ENCODE peak calls at places on chromosomes 12 and 14, in four cellular contexts. E is fibroblast of pulmonary artery, X is osteocyte, G is GM23338. K is an unnamed sample.

GRCh38 chr14:103434868-103435442 is 49.7 kb downstream of the MARK3 start:
- DNase-seq in G (no peak), E (no peak), X (no peak), K (no peak)

GRCh38 chr14:58912799-58913432 is 275.2 kb downstream of the DACT1 start:
- DNase-seq in E (no peak), G (no peak), X (no peak), K (no peak)

GRCh38 chr14:63893701-63894458 is 41.1 kb downstream of the SYNE2 start:
- DNase-seq in X (no peak), G (peak), E (peak), K (no peak)

GRCh38 chr12:92596388-92596787 is 106.4 kb upstream of the PLEKHG7 start:
- DNase-seq in G (no peak), E (peak), X (no peak), K (no peak)

GRCh38 chr14:64983439-64984310 is 3.0 kb upstream of the FNTB start:
- DNase-seq in G (peak), E (peak), X (peak), K (peak)

GRCh38 chr12:87995581-87996178 is 33.5 kb downstream of the C12orf50 start:
- DNase-seq in G (peak), X (no peak), E (peak), K (peak)

GRCh38 chr12:131121705-131122405 is 168.1 kb downstream of the ADGRD1 start:
- DNase-seq in E (no peak), G (no peak), X (no peak), K (no peak)

GRCh38 chr14:30210630-30211029 is 283.0 kb upstream of the PRKD1 start:
- DNase-seq in E (peak), G (no peak), X (no peak), K (no peak)

GRCh38 chr14:64800000-64800399 is 79.7 kb downstream of the SPTB start:
- DNase-seq in G (peak), E (peak), X (no peak), K (peak)

GRCh38 chr14:75295491-75296338 is 17.1 kb downstream of the FOS start:
- DNase-seq in G (peak), X (peak), E (peak), K (peak)

GRCh38 chr12:96073346-96074336 is 38.3 kb upstream of the LTA4H start:
- DNase-seq in X (no peak), E (peak), G (peak), K (no peak)

GRCh38 chr14:75339059-75339458 is 60.4 kb downstream of the FOS start:
- DNase-seq in X (no peak), E (peak), G (no peak), K (no peak)

GRCh38 chr14:59772252-59772651 is 98.3 kb downstream of the RTN1 start:
- DNase-seq in E (peak), X (no peak), G (no peak), K (no peak)

GRCh38 chr12:105057174-105057573 is 27.1 kb downstream of the ALDH1L2 start:
- DNase-seq in E (no peak), X (no peak), G (no peak), K (no peak)

GRCh38 chr12:27331299-27331926 is 1.2 kb upstream of the BMAL2 start:
- DNase-seq in G (no peak), E (peak), X (no peak), K (peak)

GRCh38 chr12:48858043-48858442 is 6.1 kb upstream of the DDX23 start:
- DNase-seq in X (no peak), E (no peak), G (no peak), K (no peak)
- TF ChIP-seq CTCF in X (no peak), E (no peak), G (no peak), K (no peak)

DNA sequence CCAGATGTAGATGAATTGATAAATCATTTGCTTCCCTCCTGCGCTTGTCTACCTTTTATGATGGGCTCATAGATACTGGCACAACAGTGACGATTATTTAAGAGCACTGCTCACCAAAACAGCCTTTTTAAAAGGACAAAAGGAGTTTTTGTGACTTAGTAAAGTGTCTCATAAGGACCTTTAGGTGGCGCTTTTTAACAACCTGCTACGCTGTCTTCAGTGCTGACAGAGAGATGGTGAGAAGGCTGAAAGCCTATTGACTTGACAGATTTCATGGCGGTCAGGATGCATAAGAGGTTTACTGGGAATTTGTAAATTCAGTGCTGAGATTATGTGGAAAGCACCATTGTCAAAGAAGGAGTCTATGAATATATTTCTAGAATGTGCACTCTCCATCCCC is 87.6 kb downstream of the SLC15A5 start:
- DNase-seq in G (peak), X (no peak), E (peak), K (no peak)
- TF ChIP-seq CTCF in G (peak), X (peak), E (peak), K (no peak)

GRCh38 chr14:72515779-72516770 is 377.8 kb downstream of the DPF3 start:
- DNase-seq in G (peak), X (peak), E (peak), K (no peak)

GRCh38 chr14:72514660-72515025 is 379.3 kb downstream of the DPF3 start:
- DNase-seq in G (no peak), X (no peak), E (no peak), K (no peak)

GRCh38 chr14:72512925-72513324 is 381.0 kb downstream of the DPF3 start:
- DNase-seq in G (no peak), X (peak), E (no peak), K (no peak)

GRCh38 chr14:72513346-72513745 is 380.6 kb downstream of the DPF3 start:
- DNase-seq in E (no peak), G (no peak), X (peak), K (no peak)

GRCh38 chr14:72513994-72514659 is 379.8 kb downstream of the DPF3 start:
- DNase-seq in E (peak), X (peak), G (peak), K (no peak)
- TF ChIP-seq CTCF in E (peak), X (peak), G (peak), K (peak)

GRCh38 chr14:24710403-24711063 is 76.5 kb upstream of the GZMB start:
- DNase-seq in E (peak), G (peak), X (no peak), K (peak)
- TF ChIP-seq CTCF in E (peak), G (peak), X (peak), K (peak)

DNA sequence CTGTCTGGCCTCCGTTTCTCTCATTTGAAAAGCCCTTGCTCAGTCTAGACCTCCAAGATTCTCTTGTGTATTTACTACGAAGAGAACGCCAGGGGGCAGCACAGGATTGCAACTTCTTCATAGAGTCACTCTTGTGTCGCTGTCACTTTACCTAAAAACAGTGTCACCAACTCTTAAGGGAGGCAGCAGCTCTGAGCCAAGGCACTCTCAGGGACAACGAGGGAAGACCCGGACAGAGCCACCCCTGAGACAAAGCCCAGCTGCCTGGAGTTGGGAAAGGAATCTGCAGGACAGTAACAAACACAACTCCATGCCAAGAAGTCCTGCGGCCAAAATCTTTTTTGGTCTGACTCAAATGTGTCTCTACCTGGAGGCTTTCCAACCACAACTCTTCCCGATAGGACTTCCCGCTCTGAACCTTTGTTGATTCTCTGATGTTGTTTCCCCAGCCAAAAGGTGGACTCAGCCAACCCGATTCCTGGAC is 9.6 kb upstream of the RPAP3 start:
- DNase-seq in G (peak), X (peak), E (peak), K (peak)
- TF ChIP-seq CTCF in G (peak), X (peak), E (peak), K (peak)

K was measured in activated CD8-positive, alpha-beta T cell treated with anti-CD3 and anti-CD28 coated beads for 36 hours.